ENCODE peak calls at places on chromosomes 1 and 21, in six cellular contexts. One of them, this sample, is unnamed.

GRCh38 chr1:184260382-184260781 is 126.4 kb upstream of the C1orf21 start:
- DNase-seq in stomach: no peak
- DNase-seq in IMR-90: peak; percentile 83
- DNase-seq in adrenal gland: no peak
- DNase-seq in esophagus squamous epithelium: no peak
- DNase-seq in H54: peak; percentile 26
- DNase-seq in this sample: no peak

GRCh38 chr1:36576118-36576517 is 93.4 kb upstream of the CSF3R start:
- DNase-seq in stomach: peak; percentile 51
- DNase-seq in IMR-90: peak; percentile 19
- DNase-seq in adrenal gland: peak; percentile 37
- DNase-seq in esophagus squamous epithelium: no peak
- DNase-seq in H54: peak; percentile 72
- DNase-seq in this sample: peak; percentile 38

GRCh38 chr1:155003227-155003765 is 694 bp downstream of the ZBTB7B start:
- DNase-seq in stomach: no peak
- DNase-seq in IMR-90: no peak
- DNase-seq in adrenal gland: no peak
- DNase-seq in esophagus squamous epithelium: no peak
- DNase-seq in H54: no peak
- DNase-seq in this sample: peak; percentile 43

GRCh38 chr1:14668448-14669029 is 70.1 kb downstream of the KAZN start:
- DNase-seq in stomach: no peak
- DNase-seq in IMR-90: no peak
- DNase-seq in adrenal gland: no peak
- DNase-seq in esophagus squamous epithelium: no peak
- DNase-seq in H54: no peak
- DNase-seq in this sample: no peak

GRCh38 chr21:37452222-37452621 is 85.6 kb downstream of the DYRK1A start:
- DNase-seq in stomach: no peak
- DNase-seq in IMR-90: peak; percentile 94
- DNase-seq in adrenal gland: no peak
- DNase-seq in esophagus squamous epithelium: no peak
- DNase-seq in H54: peak; percentile 47
- DNase-seq in this sample: no peak

GRCh38 chr1:30786264-30786991 is 28.9 kb upstream of the LAPTM5 start:
- DNase-seq in stomach: no peak
- DNase-seq in IMR-90: no peak
- DNase-seq in adrenal gland: no peak
- DNase-seq in esophagus squamous epithelium: no peak
- DNase-seq in H54: no peak
- DNase-seq in this sample: no peak

GRCh38 chr1:189669846-189670245 is 807.8 kb downstream of the BRINP3 start:
- DNase-seq in stomach: no peak
- DNase-seq in IMR-90: peak; percentile 75
- DNase-seq in adrenal gland: no peak
- DNase-seq in esophagus squamous epithelium: no peak
- DNase-seq in H54: no peak
- DNase-seq in this sample: no peak

GRCh38 chr21:39232926-39233325 is 49.7 kb upstream of the PSMG1 start:
- DNase-seq in stomach: no peak
- DNase-seq in IMR-90: peak; percentile 20
- DNase-seq in adrenal gland: no peak
- DNase-seq in esophagus squamous epithelium: no peak
- DNase-seq in H54: no peak
- DNase-seq in this sample: no peak

GRCh38 chr1:172753964-172754363 is 95.1 kb downstream of the FASLG start:
- DNase-seq in stomach: no peak
- DNase-seq in IMR-90: no peak
- DNase-seq in adrenal gland: no peak
- DNase-seq in esophagus squamous epithelium: no peak
- DNase-seq in H54: no peak
- DNase-seq in this sample: no peak

GRCh38 chr1:20981903-20982695 is 194.6 kb downstream of the EIF4G3 start:
- DNase-seq in stomach: no peak
- DNase-seq in IMR-90: peak; percentile 26
- DNase-seq in adrenal gland: no peak
- DNase-seq in esophagus squamous epithelium: no peak
- DNase-seq in H54: no peak
- DNase-seq in this sample: no peak

GRCh38 chr21:17387030-17387617 is 125.7 kb upstream of the CXADR start:
- DNase-seq in stomach: peak; percentile 54
- DNase-seq in IMR-90: peak; percentile 59
- DNase-seq in adrenal gland: peak; percentile 42
- DNase-seq in esophagus squamous epithelium: no peak
- DNase-seq in H54: peak; percentile 33
- DNase-seq in this sample: peak; percentile 30

DNA sequence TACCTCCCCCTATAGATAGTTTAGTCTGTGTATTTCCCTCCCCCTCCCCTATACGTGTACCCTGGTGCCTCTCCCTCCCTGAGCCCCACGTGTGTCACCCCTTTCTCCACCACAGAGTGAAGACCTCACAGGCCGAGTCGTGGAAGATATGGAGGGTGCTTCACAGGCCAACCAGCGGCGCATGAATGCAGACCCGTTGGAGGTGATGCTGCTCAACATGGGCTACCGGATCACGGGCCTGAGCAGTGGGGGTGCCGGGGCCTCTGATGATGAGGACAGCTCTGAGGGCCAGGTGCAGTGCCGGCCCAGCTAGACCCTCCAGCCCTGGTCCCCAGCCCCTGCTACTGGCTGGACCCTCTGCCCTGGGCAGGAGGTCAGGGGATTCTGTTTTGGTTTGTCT is 15.9 kb upstream of the TMEM222 start:
- DNase-seq in stomach: no peak
- DNase-seq in IMR-90: no peak
- DNase-seq in adrenal gland: no peak
- DNase-seq in esophagus squamous epithelium: no peak
- DNase-seq in H54: no peak
- DNase-seq in this sample: no peak
- TF ChIP-seq POLR2A in stomach: no peak
- TF ChIP-seq POLR2A in IMR-90: no peak
- TF ChIP-seq POLR2A in adrenal gland: no peak
- TF ChIP-seq POLR2A in esophagus squamous epithelium: no peak
- TF ChIP-seq POLR2A in H54: no peak
- TF ChIP-seq POLR2A in this sample: no peak

GRCh38 chr1:212255705-212256307 is 29.4 kb upstream of the PPP2R5A start:
- DNase-seq in stomach: no peak
- DNase-seq in IMR-90: no peak
- DNase-seq in adrenal gland: no peak
- DNase-seq in esophagus squamous epithelium: no peak
- DNase-seq in H54: no peak
- DNase-seq in this sample: no peak
- TF ChIP-seq POLR2A in stomach: no peak
- TF ChIP-seq POLR2A in IMR-90: no peak
- TF ChIP-seq POLR2A in adrenal gland: no peak
- TF ChIP-seq POLR2A in esophagus squamous epithelium: no peak
- TF ChIP-seq POLR2A in H54: no peak
- TF ChIP-seq POLR2A in this sample: no peak

GRCh38 chr1:2587071-2587859 is 688 bp downstream of the PRXL2B start:
- DNase-seq in stomach: no peak
- DNase-seq in IMR-90: peak; percentile 13
- DNase-seq in adrenal gland: peak; percentile 49
- DNase-seq in esophagus squamous epithelium: no peak
- DNase-seq in H54: no peak
- DNase-seq in this sample: peak; percentile 58

GRCh38 chr1:2584822-2585317 is 1.7 kb upstream of the PRXL2B start:
- DNase-seq in stomach: no peak
- DNase-seq in IMR-90: no peak
- DNase-seq in adrenal gland: no peak
- DNase-seq in esophagus squamous epithelium: no peak
- DNase-seq in H54: no peak
- DNase-seq in this sample: no peak

GRCh38 chr1:2585318-2586092 is 1.1 kb upstream of the PRXL2B start:
- DNase-seq in stomach: peak; percentile 69
- DNase-seq in IMR-90: peak; percentile 24
- DNase-seq in adrenal gland: peak; percentile 71
- DNase-seq in esophagus squamous epithelium: peak; percentile 61
- DNase-seq in H54: peak; percentile 47
- DNase-seq in this sample: peak; percentile 86

GRCh38 chr1:2587860-2588571 is 1.4 kb downstream of the PRXL2B start:
- DNase-seq in stomach: no peak
- DNase-seq in IMR-90: no peak
- DNase-seq in adrenal gland: peak; percentile 17
- DNase-seq in esophagus squamous epithelium: no peak
- DNase-seq in H54: no peak
- DNase-seq in this sample: no peak

DNA sequence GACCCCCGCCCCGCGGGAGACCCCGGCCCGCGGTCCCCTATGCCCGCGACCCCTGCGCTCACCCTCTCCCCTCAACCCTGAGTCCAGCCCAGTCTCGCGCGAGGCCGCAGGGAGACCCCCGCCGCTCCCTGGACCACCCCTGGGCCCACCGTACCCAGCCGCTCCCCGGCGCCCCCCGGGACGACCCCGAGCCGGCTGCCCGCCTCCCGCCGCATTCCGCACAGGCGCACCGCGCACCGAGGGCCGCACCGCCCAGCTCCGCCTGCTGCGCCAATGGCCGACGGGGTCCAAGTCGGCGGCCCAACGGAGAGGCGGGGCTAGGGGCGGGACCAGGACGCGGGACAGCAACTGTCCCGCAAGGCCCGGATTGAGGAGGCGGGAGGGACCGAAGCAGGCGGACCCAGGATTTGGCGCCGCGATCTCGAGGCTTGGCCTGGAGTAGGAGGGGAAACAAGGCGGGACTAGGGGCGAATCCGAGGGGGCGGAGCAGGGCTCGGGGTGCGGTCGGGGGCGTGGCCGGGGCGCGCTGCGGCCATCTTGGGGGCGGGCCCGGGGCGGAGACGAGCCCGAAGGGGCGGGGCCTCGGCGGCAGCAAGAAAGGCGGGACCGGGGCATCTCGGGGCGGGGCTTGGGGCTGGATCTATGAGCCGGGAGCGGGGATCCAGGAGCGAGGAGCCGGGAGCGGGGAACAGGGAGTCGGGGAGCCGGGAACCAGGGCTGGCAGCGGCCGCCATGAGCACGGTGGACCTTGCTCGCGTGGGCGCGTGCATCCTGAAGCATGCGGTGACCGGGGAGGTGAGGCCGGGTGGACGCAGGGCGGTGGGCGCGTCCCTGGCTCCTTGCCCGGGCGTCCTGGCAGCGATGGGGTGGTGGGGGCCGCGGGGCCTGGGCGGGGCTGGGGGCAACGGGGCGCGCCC is at the start of gene PRXL2B:
- DNase-seq in stomach: peak; percentile 99
- DNase-seq in IMR-90: peak; percentile 98
- DNase-seq in adrenal gland: peak; percentile 100
- DNase-seq in esophagus squamous epithelium: peak; percentile 87
- DNase-seq in H54: peak; percentile 97
- DNase-seq in this sample: peak; percentile 100
- TF ChIP-seq POLR2A in stomach: no peak
- TF ChIP-seq POLR2A in IMR-90: no peak
- TF ChIP-seq POLR2A in adrenal gland: peak; percentile 89
- TF ChIP-seq POLR2A in esophagus squamous epithelium: peak; percentile 65
- TF ChIP-seq POLR2A in H54: peak; percentile 46
- TF ChIP-seq POLR2A in this sample: peak; percentile 54

GRCh38 chr1:244796719-244797406 is 38.6 kb upstream of the COX20 start:
- DNase-seq in stomach: peak; percentile 75
- DNase-seq in IMR-90: peak; percentile 68
- DNase-seq in adrenal gland: peak; percentile 63
- DNase-seq in esophagus squamous epithelium: no peak
- DNase-seq in H54: no peak
- DNase-seq in this sample: peak; percentile 69
- TF ChIP-seq POLR2A in stomach: no peak
- TF ChIP-seq POLR2A in IMR-90: no peak
- TF ChIP-seq POLR2A in adrenal gland: no peak
- TF ChIP-seq POLR2A in esophagus squamous epithelium: no peak
- TF ChIP-seq POLR2A in H54: no peak
- TF ChIP-seq POLR2A in this sample: no peak

GRCh38 chr1:234477373-234478151 is 1.4 kb downstream of the TARBP1 start:
- DNase-seq in stomach: no peak
- DNase-seq in IMR-90: no peak
- DNase-seq in adrenal gland: no peak
- DNase-seq in esophagus squamous epithelium: no peak
- DNase-seq in H54: no peak
- DNase-seq in this sample: no peak

GRCh38 chr1:234479866-234480265 is 887 bp upstream of the TARBP1 start:
- DNase-seq in stomach: no peak
- DNase-seq in IMR-90: no peak
- DNase-seq in adrenal gland: no peak
- DNase-seq in esophagus squamous epithelium: no peak
- DNase-seq in H54: no peak
- DNase-seq in this sample: no peak

GRCh38 chr1:234478481-234479309 is at the start of gene TARBP1:
- DNase-seq in stomach: peak; percentile 70
- DNase-seq in IMR-90: peak; percentile 78
- DNase-seq in adrenal gland: peak; percentile 61
- DNase-seq in esophagus squamous epithelium: no peak
- DNase-seq in H54: peak; percentile 78
- DNase-seq in this sample: peak; percentile 73

GRCh38 chr1:234479310-234479559 is 256 bp upstream of the TARBP1 start:
- DNase-seq in stomach: no peak
- DNase-seq in IMR-90: no peak
- DNase-seq in adrenal gland: no peak
- DNase-seq in esophagus squamous epithelium: no peak
- DNase-seq in H54: no peak
- DNase-seq in this sample: no peak

GRCh38 chr1:234478152-234478480 is 863 bp downstream of the TARBP1 start:
- DNase-seq in stomach: peak; percentile 78
- DNase-seq in IMR-90: peak; percentile 28
- DNase-seq in adrenal gland: peak; percentile 53
- DNase-seq in esophagus squamous epithelium: peak; percentile 23
- DNase-seq in H54: peak; percentile 61
- DNase-seq in this sample: peak; percentile 81
- TF ChIP-seq POLR2A in stomach: no peak
- TF ChIP-seq POLR2A in IMR-90: no peak
- TF ChIP-seq POLR2A in adrenal gland: peak; percentile 39
- TF ChIP-seq POLR2A in esophagus squamous epithelium: no peak
- TF ChIP-seq POLR2A in H54: peak; percentile 26
- TF ChIP-seq POLR2A in this sample: peak; percentile 40

This sample was measured in transverse colon.